ENCODE peak calls at places on chromosomes 5 and 9, in five cellular contexts. One of them, this sample, is unnamed.

GRCh38 chr5:142753114-142753764 is 16.9 kb upstream of the ARHGAP26 start:
- DNase-seq in spleen: no peak
- DNase-seq in IMR-90: no peak
- DNase-seq in tibial nerve: peak; percentile 67
- DNase-seq in CD4-positive, alpha-beta T cell: no peak
- DNase-seq in this sample: peak; percentile 86

GRCh38 chr5:147055304-147055826 is 176.8 kb upstream of the PPP2R2B start:
- DNase-seq in spleen: no peak
- DNase-seq in IMR-90: no peak
- DNase-seq in tibial nerve: no peak
- DNase-seq in CD4-positive, alpha-beta T cell: no peak
- DNase-seq in this sample: no peak

GRCh38 chr5:176365663-176366574 is 632 bp downstream of the ARL10 start:
- DNase-seq in spleen: peak; percentile 81
- DNase-seq in IMR-90: peak; percentile 55
- DNase-seq in tibial nerve: no peak
- DNase-seq in CD4-positive, alpha-beta T cell: no peak
- DNase-seq in this sample: peak; percentile 35

GRCh38 chr5:173618927-173619519 is 2.6 kb upstream of the BOD1 start:
- DNase-seq in spleen: no peak
- DNase-seq in IMR-90: peak; percentile 58
- DNase-seq in tibial nerve: no peak
- DNase-seq in CD4-positive, alpha-beta T cell: peak; percentile 26
- DNase-seq in this sample: peak; percentile 49

GRCh38 chr5:10009802-10010201 is 239.9 kb downstream of the ATPSCKMT start:
- DNase-seq in spleen: no peak
- DNase-seq in IMR-90: peak; percentile 14
- DNase-seq in tibial nerve: no peak
- DNase-seq in CD4-positive, alpha-beta T cell: no peak
- DNase-seq in this sample: no peak

GRCh38 chr9:93960221-93960970 is 5.2 kb upstream of the BARX1 start:
- DNase-seq in spleen: no peak
- DNase-seq in IMR-90: no peak
- DNase-seq in tibial nerve: no peak
- DNase-seq in CD4-positive, alpha-beta T cell: no peak
- DNase-seq in this sample: no peak

GRCh38 chr9:29822458-29822857 is 2249.2 kb upstream of the C9orf72 start:
- DNase-seq in spleen: no peak
- DNase-seq in IMR-90: no peak
- DNase-seq in tibial nerve: no peak
- DNase-seq in CD4-positive, alpha-beta T cell: no peak
- DNase-seq in this sample: no peak

GRCh38 chr5:53917095-53917494 is 356.7 kb downstream of the NDUFS4 start:
- DNase-seq in spleen: no peak
- DNase-seq in IMR-90: peak; percentile 63
- DNase-seq in tibial nerve: no peak
- DNase-seq in CD4-positive, alpha-beta T cell: no peak
- DNase-seq in this sample: no peak

GRCh38 chr9:130220351-130220750 is 45.2 kb upstream of the HMCN2 start:
- DNase-seq in spleen: no peak
- DNase-seq in IMR-90: peak; percentile 72
- DNase-seq in tibial nerve: no peak
- DNase-seq in CD4-positive, alpha-beta T cell: no peak
- DNase-seq in this sample: no peak

GRCh38 chr9:70261131-70261870 is 2.5 kb downstream of the SMC5 start:
- DNase-seq in spleen: no peak
- DNase-seq in IMR-90: peak; percentile 21
- DNase-seq in tibial nerve: no peak
- DNase-seq in CD4-positive, alpha-beta T cell: no peak
- DNase-seq in this sample: no peak

GRCh38 chr5:33321026-33321425 is 119.7 kb upstream of the TARS1 start:
- DNase-seq in spleen: no peak
- DNase-seq in IMR-90: peak; percentile 98
- DNase-seq in tibial nerve: no peak
- DNase-seq in CD4-positive, alpha-beta T cell: no peak
- DNase-seq in this sample: peak; percentile 67

GRCh38 chr5:4576161-4576748 is 563.9 kb upstream of the ADAMTS16 start:
- DNase-seq in spleen: no peak
- DNase-seq in IMR-90: no peak
- DNase-seq in tibial nerve: no peak
- DNase-seq in CD4-positive, alpha-beta T cell: no peak
- DNase-seq in this sample: no peak

GRCh38 chr9:123996731-123997421 is 14.7 kb upstream of the LHX2 start:
- DNase-seq in spleen: peak; percentile 75
- DNase-seq in IMR-90: no peak
- DNase-seq in tibial nerve: no peak
- DNase-seq in CD4-positive, alpha-beta T cell: no peak
- DNase-seq in this sample: no peak

GRCh38 chr9:89213481-89213880 is 34.9 kb upstream of the SHC3 start:
- DNase-seq in spleen: no peak
- DNase-seq in IMR-90: no peak
- DNase-seq in tibial nerve: no peak
- DNase-seq in CD4-positive, alpha-beta T cell: no peak
- DNase-seq in this sample: no peak

GRCh38 chr5:74130141-74130897 is 504.3 kb downstream of the ARHGEF28 start:
- DNase-seq in spleen: no peak
- DNase-seq in IMR-90: no peak
- DNase-seq in tibial nerve: no peak
- DNase-seq in CD4-positive, alpha-beta T cell: no peak
- DNase-seq in this sample: no peak

GRCh38 chr9:68443560-68443959 is 87.1 kb downstream of the PGM5 start:
- DNase-seq in spleen: no peak
- DNase-seq in IMR-90: no peak
- DNase-seq in tibial nerve: no peak
- DNase-seq in CD4-positive, alpha-beta T cell: no peak
- DNase-seq in this sample: no peak

GRCh38 chr9:138043411-138044345 is 166.1 kb downstream of the CACNA1B start:
- DNase-seq in spleen: peak; percentile 45
- DNase-seq in IMR-90: no peak
- DNase-seq in tibial nerve: no peak
- DNase-seq in CD4-positive, alpha-beta T cell: no peak
- DNase-seq in this sample: peak; percentile 49

GRCh38 chr9:72119853-72120252 is 29.4 kb upstream of the GDA start:
- DNase-seq in spleen: no peak
- DNase-seq in IMR-90: no peak
- DNase-seq in tibial nerve: no peak
- DNase-seq in CD4-positive, alpha-beta T cell: no peak
- DNase-seq in this sample: no peak

GRCh38 chr5:84086517-84086916 is 298.2 kb downstream of the EDIL3 start:
- DNase-seq in spleen: no peak
- DNase-seq in IMR-90: peak; percentile 48
- DNase-seq in tibial nerve: no peak
- DNase-seq in CD4-positive, alpha-beta T cell: no peak
- DNase-seq in this sample: no peak

GRCh38 chr5:84085387-84086041 is 299.2 kb downstream of the EDIL3 start:
- DNase-seq in spleen: no peak
- DNase-seq in IMR-90: no peak
- DNase-seq in tibial nerve: no peak
- DNase-seq in CD4-positive, alpha-beta T cell: no peak
- DNase-seq in this sample: no peak

GRCh38 chr5:84092738-84093137 is 291.9 kb downstream of the EDIL3 start:
- DNase-seq in spleen: no peak
- DNase-seq in IMR-90: no peak
- DNase-seq in tibial nerve: no peak
- DNase-seq in CD4-positive, alpha-beta T cell: no peak
- DNase-seq in this sample: no peak

GRCh38 chr5:84091400-84091799 is 293.3 kb downstream of the EDIL3 start:
- DNase-seq in spleen: no peak
- DNase-seq in IMR-90: no peak
- DNase-seq in tibial nerve: no peak
- DNase-seq in CD4-positive, alpha-beta T cell: no peak
- DNase-seq in this sample: no peak

DNA sequence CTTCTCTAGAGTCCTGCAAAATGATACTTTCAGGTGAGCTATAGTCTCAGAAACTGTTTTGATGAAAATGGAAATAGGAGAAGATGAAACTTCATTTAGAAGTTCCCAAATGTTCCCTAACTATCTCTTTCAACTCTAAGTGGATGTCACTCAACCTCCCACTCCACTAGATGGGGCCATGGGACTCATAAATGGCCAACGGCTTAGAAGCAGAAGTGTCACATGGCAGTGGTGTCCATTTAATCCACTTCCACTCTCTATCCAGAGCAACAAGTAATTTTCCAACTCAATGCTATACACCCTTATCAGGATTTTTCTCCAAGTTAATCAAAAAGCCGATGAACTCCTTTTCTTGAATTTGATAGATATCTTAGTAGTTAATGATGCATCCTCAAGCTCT is 295.7 kb downstream of the EDIL3 start:
- DNase-seq in spleen: no peak
- DNase-seq in IMR-90: peak; percentile 44
- DNase-seq in tibial nerve: no peak
- DNase-seq in CD4-positive, alpha-beta T cell: no peak
- DNase-seq in this sample: no peak
- TF ChIP-seq CTCF in spleen: no peak
- TF ChIP-seq CTCF in IMR-90: peak; percentile 48
- TF ChIP-seq CTCF in tibial nerve: no peak
- TF ChIP-seq CTCF in CD4-positive, alpha-beta T cell: no peak
- TF ChIP-seq CTCF in this sample: peak; percentile 24

GRCh38 chr9:135647897-135648296 is 8.6 kb upstream of the GLT6D1 start:
- DNase-seq in spleen: no peak
- DNase-seq in IMR-90: no peak
- DNase-seq in tibial nerve: no peak
- DNase-seq in CD4-positive, alpha-beta T cell: no peak
- DNase-seq in this sample: no peak

GRCh38 chr9:135650408-135650807 is 11.1 kb upstream of the GLT6D1 start:
- DNase-seq in spleen: no peak
- DNase-seq in IMR-90: no peak
- DNase-seq in tibial nerve: no peak
- DNase-seq in CD4-positive, alpha-beta T cell: no peak
- DNase-seq in this sample: no peak

GRCh38 chr9:135644631-135645218 is 5.4 kb upstream of the GLT6D1 start:
- DNase-seq in spleen: no peak
- DNase-seq in IMR-90: no peak
- DNase-seq in tibial nerve: no peak
- DNase-seq in CD4-positive, alpha-beta T cell: no peak
- DNase-seq in this sample: no peak

GRCh38 chr9:135649508-135649907 is 10.2 kb upstream of the GLT6D1 start:
- DNase-seq in spleen: no peak
- DNase-seq in IMR-90: no peak
- DNase-seq in tibial nerve: no peak
- DNase-seq in CD4-positive, alpha-beta T cell: no peak
- DNase-seq in this sample: no peak

DNA sequence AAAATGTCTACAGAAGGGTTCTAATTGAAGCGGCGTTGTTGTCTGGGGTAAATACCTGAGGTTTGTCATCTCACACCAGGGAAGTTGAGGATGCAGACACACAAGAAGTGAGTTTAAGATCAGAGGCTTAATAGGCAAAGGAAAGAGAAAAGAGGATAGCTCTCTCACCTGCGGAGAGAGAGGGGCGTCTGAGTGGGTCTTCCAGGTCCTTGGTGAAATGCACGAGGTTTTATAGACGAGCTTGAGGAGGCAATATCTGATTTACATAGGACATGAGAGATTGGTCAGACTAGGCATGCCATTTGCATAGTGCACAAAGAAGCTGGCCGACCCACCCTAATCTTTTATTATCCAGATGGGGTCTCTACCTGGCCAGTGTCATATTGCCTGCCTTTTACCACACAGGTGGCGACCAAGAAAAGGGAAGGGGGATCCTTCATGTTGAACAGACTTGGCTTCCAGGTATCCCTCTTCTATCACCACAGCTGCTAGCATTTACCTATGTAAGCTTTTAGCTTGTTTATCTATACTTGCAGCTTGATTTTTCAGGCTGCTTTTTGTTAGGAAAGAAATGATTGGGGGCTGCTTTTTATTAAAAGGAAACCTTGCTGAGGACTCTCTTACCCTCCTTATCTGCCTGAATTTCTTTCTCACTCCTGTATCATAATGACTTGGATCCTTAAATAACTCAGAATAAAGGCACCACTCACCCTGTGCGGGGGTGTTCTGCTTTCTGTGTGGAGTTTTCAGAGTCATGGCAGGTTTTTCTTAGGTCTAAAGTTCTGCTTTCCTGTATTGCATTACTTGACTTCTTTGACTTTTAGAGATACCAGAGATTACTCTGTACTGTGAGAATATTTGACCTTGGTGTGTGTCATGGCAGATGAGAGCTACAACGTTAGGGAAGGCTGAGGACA is 9.4 kb upstream of the GLT6D1 start:
- DNase-seq in spleen: no peak
- DNase-seq in IMR-90: no peak
- DNase-seq in tibial nerve: no peak
- DNase-seq in CD4-positive, alpha-beta T cell: no peak
- DNase-seq in this sample: no peak
- H3K9me3 ChIP-seq in spleen: peaks cover 65% of the 10 kb centered on the region
- H3K9me3 ChIP-seq in IMR-90: peaks cover 25% of the 10 kb centered on the region
- H3K9me3 ChIP-seq in tibial nerve: no peaks in the 10 kb centered on the region
- H3K9me3 ChIP-seq in CD4-positive, alpha-beta T cell: peaks cover 38% of the 10 kb centered on the region
- H3K9me3 ChIP-seq in this sample: peaks cover 8% of the 10 kb centered on the region

GRCh38 chr5:45795458-45795857 is 99.3 kb upstream of the HCN1 start:
- DNase-seq in spleen: no peak
- DNase-seq in IMR-90: no peak
- DNase-seq in tibial nerve: no peak
- DNase-seq in CD4-positive, alpha-beta T cell: no peak
- DNase-seq in this sample: no peak

GRCh38 chr5:45793638-45794532 is 97.7 kb upstream of the HCN1 start:
- DNase-seq in spleen: no peak
- DNase-seq in IMR-90: no peak
- DNase-seq in tibial nerve: no peak
- DNase-seq in CD4-positive, alpha-beta T cell: no peak
- DNase-seq in this sample: no peak

GRCh38 chr5:45800331-45800730 is 104.2 kb upstream of the HCN1 start:
- DNase-seq in spleen: no peak
- DNase-seq in IMR-90: no peak
- DNase-seq in tibial nerve: no peak
- DNase-seq in CD4-positive, alpha-beta T cell: no peak
- DNase-seq in this sample: no peak

GRCh38 chr5:45799388-45799787 is 103.2 kb upstream of the HCN1 start:
- DNase-seq in spleen: no peak
- DNase-seq in IMR-90: no peak
- DNase-seq in tibial nerve: no peak
- DNase-seq in CD4-positive, alpha-beta T cell: no peak
- DNase-seq in this sample: no peak

GRCh38 chr5:45796959-45797553 is 100.9 kb upstream of the HCN1 start:
- DNase-seq in spleen: no peak
- DNase-seq in IMR-90: no peak
- DNase-seq in tibial nerve: no peak
- DNase-seq in CD4-positive, alpha-beta T cell: no peak
- DNase-seq in this sample: no peak
- TF ChIP-seq CTCF in spleen: no peak
- TF ChIP-seq CTCF in IMR-90: no peak
- TF ChIP-seq CTCF in tibial nerve: no peak
- TF ChIP-seq CTCF in CD4-positive, alpha-beta T cell: no peak
- TF ChIP-seq CTCF in this sample: no peak

DNA sequence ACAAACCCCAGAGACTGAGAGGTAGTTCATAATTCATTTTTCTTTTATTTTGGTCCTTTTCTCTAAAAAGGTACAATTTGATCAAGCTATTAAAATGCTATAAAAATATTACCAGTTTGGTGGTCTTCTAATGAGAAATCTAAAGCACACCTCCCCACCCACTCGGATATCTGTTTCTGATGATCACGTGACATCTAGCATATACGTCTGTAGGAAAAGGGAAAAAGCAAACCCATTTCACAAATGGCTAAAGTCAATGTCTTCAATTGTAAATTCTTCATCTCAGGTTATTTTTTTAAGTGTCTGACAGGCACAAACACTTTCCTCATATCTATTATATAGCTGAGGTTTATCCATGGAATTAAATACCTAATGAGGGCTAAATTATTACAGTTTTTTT is 18.9 kb downstream of the ZNF354A start:
- DNase-seq in spleen: no peak
- DNase-seq in IMR-90: no peak
- DNase-seq in tibial nerve: no peak
- DNase-seq in CD4-positive, alpha-beta T cell: no peak
- DNase-seq in this sample: no peak
- H3K9me3 ChIP-seq in spleen: peaks cover 100% of the 10 kb centered on the region
- H3K9me3 ChIP-seq in IMR-90: peaks cover 55% of the 10 kb centered on the region
- H3K9me3 ChIP-seq in tibial nerve: peaks cover 85% of the 10 kb centered on the region
- H3K9me3 ChIP-seq in CD4-positive, alpha-beta T cell: peaks cover 94% of the 10 kb centered on the region
- H3K9me3 ChIP-seq in this sample: peaks cover 93% of the 10 kb centered on the region